ENCODE peak calls at places on chromosomes 2 and 18, in nine cellular contexts. U, P, Y, N, D, F, B, Z and C are unnamed samples.

GRCh38 chr2:58553937-58554336 is 312.8 kb upstream of the FANCL start:
- DNase-seq in Z (no peak), Y (no peak), N (no peak), F (no peak), P (no peak), D (no peak), B (peak; percentile 81), U (peak; percentile 7), C (no peak)

GRCh38 chr2:238528953-238529781 is 102.4 kb downstream of the ASB1 start:
- DNase-seq in Z (no peak), B (no peak), F (no peak), P (no peak), D (no peak), Y (peak; percentile 82), U (no peak), N (peak; percentile 67), C (no peak)

GRCh38 chr2:121793816-121794215 is 38.4 kb downstream of the TSN start:
- DNase-seq in D (no peak), Y (no peak), B (peak; percentile 33), F (no peak), Z (no peak), P (no peak), N (no peak), U (no peak), C (no peak)

GRCh38 chr2:237692601-237693079 is 65.3 kb downstream of the LRRFIP1 start:
- DNase-seq in F (no peak), B (peak; percentile 82), Y (no peak), N (peak; percentile 49), D (peak; percentile 49), Z (peak; percentile 67), P (peak; percentile 25), U (no peak), C (peak; percentile 34)

GRCh38 chr2:109131777-109132176 is 2.8 kb downstream of the SH3RF3 start:
- DNase-seq in P (no peak), B (no peak), D (no peak), Y (no peak), U (no peak), N (peak; percentile 24), F (no peak), Z (no peak), C (no peak)

GRCh38 chr2:225013432-225014048 is 28.7 kb downstream of the DOCK10 start:
- DNase-seq in Y (no peak), N (peak; percentile 22), F (no peak), D (no peak), U (no peak), Z (no peak), P (no peak), B (no peak), C (no peak)

GRCh38 chr2:181573140-181573736 is 83.7 kb downstream of the CERKL start:
- DNase-seq in D (no peak), Y (peak; percentile 50), U (peak; percentile 54), N (peak; percentile 41), Z (no peak), F (no peak), P (no peak), B (no peak), C (no peak)

GRCh38 chr2:45833301-45833967 is 182.0 kb downstream of the PRKCE start:
- DNase-seq in D (no peak), P (no peak), B (no peak), N (no peak), Y (no peak), U (no peak), F (no peak), Z (no peak), C (no peak)

GRCh38 chr2:156327835-156328401 is 4.6 kb downstream of the NR4A2 start:
- DNase-seq in N (peak; percentile 18), F (no peak), Y (no peak), U (no peak), B (no peak), Z (no peak), P (peak; percentile 35), D (no peak), C (no peak)

DNA sequence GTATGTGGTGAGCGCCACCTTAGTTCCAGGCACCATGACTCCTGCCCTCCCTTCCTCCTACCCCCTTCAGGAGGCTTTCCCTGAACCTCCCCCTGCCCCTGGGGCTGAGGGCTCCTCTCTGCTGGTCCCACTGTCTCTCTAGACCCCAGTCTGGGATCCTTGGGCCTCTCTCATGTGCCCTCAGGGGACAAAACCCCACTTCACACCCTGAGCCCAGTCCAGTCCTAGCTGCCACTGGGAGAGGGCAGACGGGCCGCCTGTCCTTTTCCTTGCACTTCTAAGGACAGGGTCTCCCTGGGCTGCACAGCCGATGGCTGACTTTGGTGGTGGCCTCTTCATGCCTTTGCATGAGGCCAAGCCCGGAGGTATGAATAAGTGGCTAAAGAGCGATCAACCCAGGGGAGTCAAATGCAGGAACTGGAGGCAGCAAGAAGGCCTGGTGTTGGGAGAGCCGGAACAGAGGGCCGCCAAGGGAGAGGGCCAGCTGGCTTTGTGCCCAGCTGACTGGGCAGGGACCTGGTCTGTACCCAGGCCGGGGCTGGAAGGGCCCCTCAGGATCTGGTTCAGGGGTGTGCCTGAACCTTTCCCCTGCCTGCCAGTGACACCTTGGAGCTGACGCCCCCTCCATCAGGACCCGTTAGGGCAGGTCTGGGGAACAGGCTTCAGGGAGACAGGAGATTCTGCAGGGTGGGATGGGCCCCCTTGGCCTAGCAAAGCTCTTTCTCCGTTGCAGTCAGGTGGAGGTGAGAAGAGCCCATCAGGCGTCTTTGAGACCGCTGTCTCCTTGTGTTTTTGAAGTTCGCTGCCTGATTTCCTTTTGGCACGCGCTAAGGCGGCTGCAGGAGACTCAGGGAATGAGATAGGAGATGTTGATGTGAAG is 29.6 kb downstream of the GLI2 start:
- DNase-seq in B (peak; percentile 78), F (peak; percentile 68), Y (peak; percentile 48), U (no peak), P (no peak), Z (peak; percentile 47), D (peak; percentile 66), N (peak; percentile 70), C (no peak)
- H3K4me1 ChIP-seq in B (peaks cover 21% of the 10 kb centered on the region), F (peaks cover 63% of the 10 kb centered on the region), Y (peaks cover 64% of the 10 kb centered on the region), U (peaks cover 18% of the 10 kb centered on the region), P (no peaks in the 10 kb centered on the region), Z (peaks cover 15% of the 10 kb centered on the region), D (peaks cover 21% of the 10 kb centered on the region), N (peaks cover 41% of the 10 kb centered on the region), C (no peaks in the 10 kb centered on the region)

GRCh38 chr2:201730651-201731280 is 32.3 kb upstream of the MPP4 start:
- DNase-seq in D (no peak), Z (no peak), U (no peak), F (no peak), N (no peak), Y (no peak), B (no peak), P (no peak), C (no peak)

GRCh38 chr2:201735486-201735885 is 37.0 kb upstream of the MPP4 start:
- DNase-seq in B (no peak), U (no peak), F (no peak), N (no peak), D (no peak), P (no peak), Y (no peak), Z (no peak), C (no peak)

GRCh38 chr2:201733544-201733943 is 35.1 kb upstream of the MPP4 start:
- DNase-seq in B (no peak), U (no peak), N (no peak), Y (no peak), F (no peak), Z (no peak), D (no peak), P (no peak), C (no peak)

DNA sequence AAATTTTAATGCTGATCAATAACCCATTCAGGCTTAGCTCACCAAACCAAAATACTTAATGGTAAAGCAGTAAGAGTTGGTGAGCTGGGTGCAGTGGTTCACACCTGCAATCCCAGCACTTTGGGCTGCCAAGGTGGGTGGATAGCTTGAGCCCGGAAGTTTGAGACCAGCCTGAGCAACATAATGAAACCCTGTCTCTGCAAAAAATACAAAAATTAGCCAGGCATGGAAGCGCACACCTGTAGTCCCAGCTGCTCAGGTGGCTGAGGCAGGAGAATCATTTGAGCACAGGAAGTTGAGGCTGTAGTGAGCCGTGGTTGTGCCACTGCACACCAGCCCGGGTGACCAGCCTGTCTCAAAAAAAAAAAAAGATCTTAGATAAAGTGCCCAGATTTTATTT is 35.7 kb upstream of the MPP4 start:
- DNase-seq in N (no peak), D (no peak), Y (no peak), Z (no peak), B (no peak), F (no peak), P (no peak), U (no peak), C (no peak)
- H3K36me3 ChIP-seq in N (peaks cover 92% of the 10 kb centered on the region), D (peaks cover 98% of the 10 kb centered on the region), Y (peaks cover 34% of the 10 kb centered on the region), Z (no peaks in the 10 kb centered on the region), B (peaks cover 92% of the 10 kb centered on the region), F (no peaks in the 10 kb centered on the region), P (no peaks in the 10 kb centered on the region), U (peaks cover 10% of the 10 kb centered on the region), C (no peaks in the 10 kb centered on the region)

GRCh38 chr18:9642799-9643445 is 28.6 kb upstream of the PPP4R1 start:
- DNase-seq in P (no peak), D (no peak), Z (no peak), Y (no peak), U (no peak), N (peak; percentile 61), B (peak; percentile 65), F (no peak), C (no peak)
- H3K27ac ChIP-seq in P (no peak overlapping the region), D (no peak overlapping the region), Z (peak overlapping the region; percentile 46), Y (peak overlapping the region; percentile 97), U (no peak overlapping the region), N (peak overlapping the region; percentile 99), B (peak overlapping the region; percentile 97), F (no peak overlapping the region), C (no peak overlapping the region)

GRCh38 chr18:10785798-10786197 is 260.0 kb downstream of the NAPG start:
- DNase-seq in D (no peak), Y (no peak), P (no peak), Z (no peak), U (no peak), B (no peak), F (no peak), N (no peak), C (no peak)

GRCh38 chr18:10783941-10784340 is 258.1 kb downstream of the NAPG start:
- DNase-seq in Z (no peak), B (no peak), N (no peak), U (no peak), D (no peak), F (no peak), P (no peak), Y (no peak), C (no peak)

GRCh38 chr18:10784596-10785202 is 258.9 kb downstream of the NAPG start:
- DNase-seq in U (no peak), F (no peak), Z (no peak), P (no peak), D (no peak), N (no peak), B (no peak), Y (no peak), C (no peak)

GRCh38 chr18:10791141-10791808 is 265.4 kb downstream of the NAPG start:
- DNase-seq in Z (no peak), B (no peak), D (no peak), N (peak; percentile 9), F (no peak), Y (peak; percentile 20), U (no peak), P (no peak), C (no peak)

DNA sequence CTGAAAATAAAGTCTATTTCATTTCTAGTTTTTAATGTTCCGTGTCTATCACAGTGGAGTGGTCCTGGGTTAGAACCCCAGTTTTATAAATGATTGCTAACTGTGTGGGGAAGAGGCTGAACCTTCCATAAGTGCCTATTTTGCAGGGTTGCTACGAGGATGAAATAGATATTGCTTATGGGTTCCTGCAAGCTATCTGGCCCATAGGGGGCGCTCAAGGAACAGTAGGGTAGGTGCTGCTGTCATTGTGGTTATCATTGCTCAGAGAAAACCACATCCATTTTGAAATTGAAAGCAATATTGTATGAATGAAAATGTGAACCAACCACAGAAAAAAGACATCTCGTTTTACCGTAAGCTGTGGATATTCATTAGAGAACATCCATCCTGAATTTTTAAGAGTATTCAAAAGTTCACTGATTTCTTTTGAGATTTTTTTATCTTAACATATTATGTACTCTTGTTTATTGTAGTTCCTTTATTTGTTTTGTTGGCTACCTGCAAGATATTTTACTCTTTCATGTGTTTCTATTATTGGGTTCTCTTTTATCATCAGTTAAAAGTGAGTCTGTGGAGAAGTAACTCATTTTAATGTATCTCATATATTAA is 261.6 kb downstream of the NAPG start:
- DNase-seq in Y (peak; percentile 80), N (peak; percentile 84), F (peak; percentile 20), U (peak; percentile 51), B (peak; percentile 93), Z (no peak), P (peak; percentile 52), D (peak; percentile 50), C (peak; percentile 91)
- H3K4me1 ChIP-seq in Y (peaks cover 3% of the 10 kb centered on the region), N (no peaks in the 10 kb centered on the region), F (no peaks in the 10 kb centered on the region), U (no peaks in the 10 kb centered on the region), B (no peaks in the 10 kb centered on the region), Z (no peaks in the 10 kb centered on the region), P (no peaks in the 10 kb centered on the region), D (peaks cover 20% of the 10 kb centered on the region), C (no peaks in the 10 kb centered on the region)